ENCODE peak calls at places on chromosomes 3 and 15, in six cellular contexts. Z, T, M, D, F and E are unnamed samples.

GRCh38 chr3:113194747-113195400 is 16.5 kb upstream of the BOC start:
- DNase-seq in T (peak), M (no peak), D (no peak), F (no peak), Z (no peak), E (no peak)

GRCh38 chr3:39812537-39812936 is 3.1 kb downstream of the MYRIP start:
- DNase-seq in M (no peak), D (no peak), Z (no peak), F (no peak), T (peak), E (no peak)

GRCh38 chr3:169813757-169814517 is 1.2 kb upstream of the LRRC34 start:
- DNase-seq in D (no peak), M (peak), T (peak), Z (no peak), F (no peak), E (no peak)

GRCh38 chr15:65987100-65987499 is 117.8 kb downstream of the RAB11A start:
- DNase-seq in D (no peak), T (no peak), F (no peak), Z (no peak), M (no peak), E (no peak)

GRCh38 chr15:95604634-95605036 is 725.9 kb upstream of the NR2F2 start:
- DNase-seq in T (no peak), D (no peak), M (no peak), F (no peak), Z (no peak), E (no peak)

GRCh38 chr15:92438471-92438870 is 44.8 kb downstream of the ST8SIA2 start:
- DNase-seq in M (no peak), T (no peak), F (no peak), D (no peak), Z (no peak), E (no peak)

GRCh38 chr15:81400640-81401236 is 26.7 kb upstream of the TMC3 start:
- DNase-seq in T (peak), M (no peak), D (no peak), Z (peak), F (no peak), E (no peak)

GRCh38 chr3:45055032-45055410 is 28.9 kb downstream of the CLEC3B start:
- DNase-seq in M (no peak), F (no peak), T (no peak), Z (no peak), D (no peak), E (no peak)

GRCh38 chr3:106119691-106120090 is 250.9 kb upstream of the CBLB start:
- DNase-seq in M (peak), D (no peak), F (no peak), T (no peak), Z (no peak), E (no peak)

GRCh38 chr3:48679416-48680380 is 6.0 kb downstream of the NCKIPSD start:
- DNase-seq in F (no peak), D (no peak), Z (no peak), T (no peak), M (no peak), E (no peak)

GRCh38 chr3:120172070-120172469 is 77.8 kb upstream of the GSK3B start:
- DNase-seq in F (no peak), T (no peak), M (no peak), D (peak), Z (no peak), E (no peak)

GRCh38 chr15:64284037-64284436 is 71.9 kb downstream of the CSNK1G1 start:
- DNase-seq in T (no peak), Z (no peak), M (no peak), F (no peak), D (no peak), E (no peak)

GRCh38 chr3:128679338-128679737 is 28.7 kb upstream of the RPN1 start:
- DNase-seq in Z (no peak), T (no peak), D (no peak), F (no peak), M (no peak), E (no peak)

GRCh38 chr3:170751083-170751893 is 118.7 kb downstream of the RPL22L1 start:
- DNase-seq in D (peak), Z (no peak), F (no peak), T (no peak), M (no peak), E (no peak)

GRCh38 chr15:44033894-44034293 is 161.2 kb downstream of the FRMD5 start:
- DNase-seq in T (no peak), F (no peak), D (no peak), Z (no peak), M (no peak), E (no peak)

GRCh38 chr3:128381609-128382008 is 85.1 kb downstream of the DNAJB8 start:
- DNase-seq in M (no peak), D (no peak), Z (no peak), T (no peak), F (no peak), E (no peak)